ENCODE peak calls at places on chromosomes 13 and 19, in five cellular contexts. L is fibroblast of lung, U is A549, K is heart right ventricle, E is lung. D is an unnamed sample.
A peak's percentile ranks its signal among the peaks of the same experiment; 100 is the strongest.

GRCh38 chr19:33520048-33520643 is 1.4 kb downstream of the PEPD start:
- DNase-seq in L (no peak), U (no peak), K (no peak), E (no peak), D (no peak)

GRCh38 chr13:40801255-40802217 is 12.1 kb downstream of the SLC25A15 start:
- DNase-seq in L (no peak), U (no peak), K (no peak), E (no peak), D (no peak)

GRCh38 chr13:50589139-50589538 is 254.4 kb downstream of the DLEU7 start:
- DNase-seq in L (peak; percentile 80), U (no peak), K (no peak), E (no peak), D (no peak)

GRCh38 chr19:49570138-49570856 is 10.1 kb downstream of the NOSIP start:
- DNase-seq in L (peak; percentile 89), U (peak; percentile 92), K (no peak), E (peak; percentile 65), D (no peak)

GRCh38 chr13:106100261-106100919 is 435.1 kb downstream of the EFNB2 start:
- DNase-seq in L (no peak), U (peak; percentile 48), K (no peak), E (no peak), D (no peak)

GRCh38 chr13:31301119-31301518 is 101.3 kb downstream of the B3GLCT start:
- DNase-seq in L (no peak), U (no peak), K (no peak), E (no peak), D (no peak)

GRCh38 chr13:98571955-98572662 is 4.8 kb downstream of the STK24 start:
- DNase-seq in L (peak; percentile 66), U (no peak), K (no peak), E (no peak), D (peak; percentile 69)

GRCh38 chr13:113654175-113654560 is 3.8 kb downstream of the ATP4B start:
- DNase-seq in L (no peak), U (no peak), K (no peak), E (no peak), D (no peak)

GRCh38 chr13:89465366-89465765 is 1794.2 kb downstream of the SLITRK5 start:
- DNase-seq in L (peak; percentile 51), U (no peak), K (no peak), E (no peak), D (no peak)

GRCh38 chr13:50838031-50838430 is 5.5 kb downstream of the DLEU7 start:
- DNase-seq in L (no peak), U (no peak), K (no peak), E (no peak), D (no peak)

GRCh38 chr19:46367434-46367833 is 20.5 kb downstream of the PPP5C start:
- DNase-seq in L (no peak), U (no peak), K (no peak), E (no peak), D (no peak)

GRCh38 chr13:25659091-25659502 is 287.3 kb downstream of the ATP8A2 start:
- DNase-seq in L (peak; percentile 1), U (no peak), K (no peak), E (no peak), D (no peak)

GRCh38 chr13:37225414-37226047 is 120.1 kb upstream of the CSNK1A1L start:
- DNase-seq in L (peak; percentile 45), U (no peak), K (no peak), E (no peak), D (no peak)

GRCh38 chr13:24995225-24995804 is 100.6 kb upstream of the PABPC3 start:
- DNase-seq in L (peak; percentile 89), U (peak; percentile 56), K (no peak), E (peak; percentile 57), D (no peak)

DNA sequence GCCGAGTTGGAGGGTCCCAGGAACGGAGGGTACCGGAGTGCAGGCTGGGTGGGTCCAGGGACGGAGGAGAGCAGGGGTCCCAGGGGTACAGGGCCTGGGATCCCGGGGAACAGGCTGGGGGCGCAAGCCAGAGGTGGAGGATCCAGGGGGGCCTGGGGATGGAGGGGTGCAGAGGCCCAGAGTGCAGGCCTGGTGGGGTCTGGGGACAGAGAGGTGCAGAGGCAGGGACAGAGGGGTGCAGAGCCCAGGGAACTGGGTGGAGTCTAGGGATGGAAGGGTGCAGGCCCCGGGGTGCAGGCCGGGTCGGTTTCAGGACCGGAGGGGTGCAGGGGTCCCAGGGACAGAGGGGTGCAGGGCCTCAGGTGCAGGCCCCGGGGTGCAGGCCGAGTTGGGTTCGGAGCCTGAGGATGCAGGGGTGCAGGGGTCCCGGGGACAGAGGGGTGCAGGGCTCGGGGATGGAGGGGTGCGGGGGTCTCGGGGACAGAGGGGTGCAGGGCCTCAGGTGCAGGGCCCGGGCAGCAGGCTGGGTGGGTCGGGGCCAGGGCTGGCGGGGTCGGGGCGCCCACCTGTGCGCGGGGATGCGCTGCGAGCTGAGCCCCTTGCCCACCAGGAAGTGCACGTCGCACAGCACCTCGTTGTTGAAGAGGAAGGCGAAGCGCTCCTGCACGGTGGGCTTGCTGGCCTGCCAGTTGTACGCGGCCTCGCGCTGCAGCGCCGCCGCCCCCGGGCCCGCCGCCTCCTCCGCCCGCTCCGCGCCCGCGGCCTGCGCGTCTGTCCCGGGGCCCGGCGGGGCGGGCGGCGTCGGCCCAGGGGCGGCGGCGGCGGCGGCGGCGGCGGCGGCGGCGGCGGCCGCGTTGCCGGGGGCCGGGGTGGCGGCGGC is 543 bp downstream of the BTBD2 start:
- DNase-seq in L (no peak), U (no peak), K (peak; percentile 46), E (no peak), D (no peak)
- H3K4me1 ChIP-seq in L (no peaks in the 10 kb centered on the region), U (peaks cover 13% of the 10 kb centered on the region), K (peaks cover 15% of the 10 kb centered on the region), E (peaks cover 7% of the 10 kb centered on the region), D (no peaks in the 10 kb centered on the region)

GRCh38 chr19:13430790-13431582 is 75.3 kb downstream of the CACNA1A start:
- DNase-seq in L (peak; percentile 49), U (peak; percentile 15), K (peak; percentile 35), E (peak; percentile 37), D (peak; percentile 33)

GRCh38 chr19:13429563-13429962 is 76.7 kb downstream of the CACNA1A start:
- DNase-seq in L (no peak), U (no peak), K (no peak), E (no peak), D (no peak)

GRCh38 chr19:13427273-13428051 is 78.8 kb downstream of the CACNA1A start:
- DNase-seq in L (no peak), U (no peak), K (no peak), E (no peak), D (no peak)

GRCh38 chr19:13425151-13425550 is 81.1 kb downstream of the CACNA1A start:
- DNase-seq in L (no peak), U (no peak), K (no peak), E (no peak), D (no peak)

GRCh38 chr19:13428352-13428751 is 77.9 kb downstream of the CACNA1A start:
- DNase-seq in L (peak; percentile 9), U (no peak), K (no peak), E (no peak), D (no peak)
- TF ChIP-seq CTCF in L (peak; percentile 61), U (peak; percentile 49), K (peak; percentile 35), E (no peak), D (peak; percentile 15)

GRCh38 chr19:29680447-29680846 is 15.2 kb downstream of the PLEKHF1 start:
- DNase-seq in L (no peak), U (no peak), K (peak; percentile 54), E (no peak), D (peak; percentile 85)
- H3K4me1 ChIP-seq in L (peaks cover 7% of the 10 kb centered on the region), U (no peaks in the 10 kb centered on the region), K (peaks cover 68% of the 10 kb centered on the region), E (peaks cover 21% of the 10 kb centered on the region), D (peaks cover 77% of the 10 kb centered on the region)

GRCh38 chr13:110957181-110957884 is 42.5 kb upstream of the ANKRD10 start:
- DNase-seq in L (peak; percentile 38), U (no peak), K (no peak), E (no peak), D (no peak)
- TF ChIP-seq CTCF in L (no peak), U (no peak), K (peak; percentile 18), E (no peak), D (no peak)

GRCh38 chr19:44897835-44898234 is 6.8 kb downstream of the TOMM40 start:
- DNase-seq in L (no peak), U (no peak), K (no peak), E (no peak), D (no peak)
- H3K4me1 ChIP-seq in L (peaks cover 1% of the 10 kb centered on the region), U (peaks cover 7% of the 10 kb centered on the region), K (peaks cover 2% of the 10 kb centered on the region), E (no peaks in the 10 kb centered on the region), D (peaks cover 3% of the 10 kb centered on the region)

DNA sequence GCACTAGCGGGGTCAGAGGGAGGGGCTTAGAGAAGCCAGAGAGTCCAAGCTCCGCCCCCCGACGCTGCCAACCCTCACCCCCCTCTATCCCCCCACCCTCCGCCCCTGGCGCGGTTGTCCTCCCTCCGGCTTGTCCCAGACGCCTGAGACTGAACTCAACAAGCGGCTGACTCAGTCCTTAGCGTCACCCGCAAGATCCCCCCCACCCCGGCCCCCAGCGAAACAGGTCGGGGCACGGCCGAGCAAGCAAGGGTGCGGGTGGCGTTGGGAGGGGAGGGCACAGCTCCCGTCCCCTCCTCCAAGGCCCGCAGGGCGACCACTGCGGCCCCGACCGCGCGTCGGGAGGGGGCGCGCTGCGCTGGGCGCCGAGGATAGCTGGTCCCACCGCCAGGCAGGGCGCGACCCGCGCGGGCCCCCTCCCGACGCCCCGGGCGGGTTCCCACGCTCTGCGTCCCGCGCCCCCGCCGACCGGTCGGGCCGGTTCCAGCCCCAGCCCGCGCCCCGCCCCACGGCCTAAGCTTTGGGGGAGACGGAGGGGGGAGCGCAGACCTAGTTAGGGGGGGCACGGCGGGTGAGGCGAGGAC is 5.3 kb downstream of the NOTCH3 start:
- DNase-seq in L (peak; percentile 53), U (peak; percentile 33), K (peak; percentile 67), E (peak; percentile 74), D (peak; percentile 77)
- TF ChIP-seq CTCF in L (no peak), U (no peak), K (peak; percentile 29), E (no peak), D (no peak)

DNA sequence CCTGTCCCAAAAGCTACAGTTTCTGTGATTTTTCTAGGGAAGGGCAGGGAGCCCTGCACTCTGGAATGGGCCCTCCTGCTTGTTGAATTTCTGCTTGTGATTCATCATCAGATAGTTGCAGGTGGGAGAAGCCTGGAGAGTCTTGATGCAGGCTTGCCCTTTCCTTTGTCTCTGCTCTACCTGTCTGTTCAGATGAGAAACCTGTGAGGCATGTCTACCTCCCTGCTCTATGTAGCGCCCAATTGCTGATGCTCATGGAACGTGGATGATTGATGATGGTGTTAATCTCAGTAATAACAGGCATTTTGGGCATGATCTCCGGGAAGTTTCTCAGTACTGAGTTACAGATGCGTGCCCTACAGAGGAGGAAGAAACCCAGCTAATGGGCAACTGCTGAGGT is 10.9 kb upstream of the CBY2 start:
- DNase-seq in L (no peak), U (no peak), K (no peak), E (no peak), D (no peak)
- H3K4me1 ChIP-seq in L (no peaks in the 10 kb centered on the region), U (no peaks in the 10 kb centered on the region), K (no peaks in the 10 kb centered on the region), E (peaks cover 2% of the 10 kb centered on the region), D (no peaks in the 10 kb centered on the region)